ENCODE peak calls at places on chromosomes 4 and X, in seven cellular contexts. R is neuronal stem cell, Y is dorsolateral prefrontal cortex, I is ovary, K is cardiac muscle cell, N is PC-9, F is fibroblast of lung. M is an unnamed sample.

GRCh38 chrX:153667281-153667831 is 6.3 kb downstream of the PNCK start:
- DNase-seq in Y (no peak), N (no peak), K (no peak), F (no peak), R (no peak), I (no peak), M (no peak)

GRCh38 chr4:73729534-73730165 is 10.7 kb upstream of the CXCL8 start:
- DNase-seq in F (peak), Y (peak), N (peak), R (peak), K (peak), I (peak), M (no peak)

GRCh38 chrX:29555465-29556091 is 659.8 kb upstream of the MAGEB2 start:
- DNase-seq in Y (no peak), R (no peak), I (no peak), N (no peak), K (no peak), F (no peak), M (peak)

GRCh38 chr4:142278663-142279062 is 567.4 kb downstream of the INPP4B start:
- DNase-seq in Y (no peak), K (no peak), F (no peak), I (no peak), R (no peak), N (peak), M (peak)

GRCh38 chr4:159390648-159391047 is 287.8 kb downstream of the RAPGEF2 start:
- DNase-seq in N (peak), F (peak), R (no peak), K (peak), I (no peak), Y (no peak), M (peak)

GRCh38 chr4:30721353-30722091 is 1.4 kb downstream of the PCDH7 start:
- DNase-seq in N (peak), F (peak), K (peak), I (peak), Y (peak), R (peak), M (no peak)

GRCh38 chr4:169611157-169611556 is 1.2 kb downstream of the NEK1 start:
- DNase-seq in R (no peak), Y (no peak), N (no peak), I (no peak), F (no peak), K (no peak), M (no peak)

GRCh38 chr4:170374770-170375169 is 285.0 kb upstream of the AADAT start:
- DNase-seq in I (no peak), R (no peak), K (no peak), Y (no peak), F (no peak), N (no peak), M (no peak)

GRCh38 chr4:106690487-106690886 is 321.9 kb upstream of the GIMD1 start:
- DNase-seq in N (no peak), K (peak), F (peak), I (no peak), R (no peak), Y (no peak), M (peak)

GRCh38 chrX:14351889-14352288 is 177.4 kb upstream of the GLRA2 start:
- DNase-seq in R (peak), I (no peak), Y (no peak), F (no peak), N (no peak), K (no peak), M (no peak)

GRCh38 chr4:103091601-103092223 is 7.9 kb downstream of the BDH2 start:
- DNase-seq in K (peak), R (peak), F (peak), Y (peak), I (no peak), N (peak), M (peak)

GRCh38 chrX:18640686-18641085 is 31.2 kb downstream of the RS1 start:
- DNase-seq in Y (no peak), N (no peak), F (no peak), K (peak), R (peak), I (no peak), M (no peak)

GRCh38 chr4:40046311-40046980 is 10.2 kb upstream of the N4BP2 start:
- DNase-seq in Y (no peak), F (peak), K (peak), I (no peak), N (peak), R (no peak), M (no peak)

GRCh38 chrX:18994713-18995112 is 10.8 kb upstream of the PHKA2 start:
- DNase-seq in F (peak), I (no peak), N (peak), Y (no peak), R (no peak), K (peak), M (peak)

GRCh38 chrX:109036624-109037023 is 300.3 kb upstream of the IRS4 start:
- DNase-seq in F (no peak), K (no peak), I (no peak), R (no peak), N (no peak), Y (no peak), M (no peak)

GRCh38 chr4:3114377-3114776 is 39.9 kb downstream of the HTT start:
- DNase-seq in K (no peak), I (no peak), R (no peak), F (no peak), Y (no peak), N (no peak), M (no peak)

GRCh38 chr4:135508006-135508714 is 1306.6 kb upstream of the PABPC4L start:
- DNase-seq in I (no peak), R (no peak), Y (no peak), N (peak), K (peak), F (peak), M (peak)

GRCh38 chrX:19003756-19004155 is 19.8 kb upstream of the PHKA2 start:
- DNase-seq in Y (no peak), R (no peak), F (no peak), I (no peak), K (no peak), N (no peak), M (no peak)

GRCh38 chr4:152953514-152953913 is 17.4 kb downstream of the FHDC1 start:
- DNase-seq in Y (no peak), N (no peak), I (no peak), R (no peak), F (no peak), K (no peak), M (no peak)

GRCh38 chr4:61079976-61080375 is 120.2 kb upstream of the ADGRL3 start:
- DNase-seq in K (no peak), R (no peak), Y (no peak), F (no peak), N (no peak), I (no peak), M (no peak)

GRCh38 chrX:127873637-127874036 is 178.6 kb downstream of the ACTRT1 start:
- DNase-seq in I (no peak), F (no peak), K (no peak), N (no peak), Y (no peak), R (no peak), M (no peak)

GRCh38 chr4:97548943-97549583 is 594.2 kb downstream of the STPG2 start:
- DNase-seq in N (no peak), Y (no peak), F (no peak), R (no peak), K (no peak), I (no peak), M (no peak)

GRCh38 chr4:138938371-138938699 is 77.2 kb upstream of the NOCT start:
- DNase-seq in F (peak), I (no peak), N (no peak), Y (no peak), K (peak), R (peak), M (no peak)

GRCh38 chrX:133726211-133726630 is 259.2 kb downstream of the GPC3 start:
- DNase-seq in Y (no peak), K (peak), R (no peak), F (peak), I (no peak), N (peak), M (peak)

GRCh38 chr4:146263785-146264184 is 49.4 kb downstream of the REELD1 start:
- DNase-seq in F (no peak), R (no peak), I (no peak), Y (no peak), N (no peak), K (no peak), M (no peak)

GRCh38 chr4:1566838-1567518 is 117.1 kb downstream of the FAM53A start:
- DNase-seq in I (no peak), K (no peak), R (no peak), Y (no peak), F (no peak), N (no peak), M (no peak)

GRCh38 chrX:39331062-39331704 is 529.9 kb downstream of the MID1IP1 start:
- DNase-seq in F (no peak), N (no peak), K (no peak), R (no peak), I (no peak), Y (no peak), M (no peak)

GRCh38 chrX:139126493-139126892 is 404.0 kb upstream of the F9 start:
- DNase-seq in F (no peak), Y (no peak), R (peak), I (no peak), N (no peak), K (no peak), M (no peak)

GRCh38 chr4:52873861-52874343 is 11.8 kb downstream of the RASL11B start:
- DNase-seq in N (no peak), K (peak), F (no peak), Y (no peak), R (no peak), I (no peak), M (no peak)

GRCh38 chrX:15114865-15115566 is 154.9 kb downstream of the ASB9 start:
- DNase-seq in Y (no peak), I (no peak), K (no peak), N (no peak), R (no peak), F (no peak), M (no peak)

GRCh38 chr4:57404463-57404862 is 294.3 kb upstream of the IGFBP7 start:
- DNase-seq in R (peak), N (no peak), F (no peak), Y (no peak), K (no peak), I (no peak), M (no peak)

GRCh38 chrX:20545538-20545937 is 278.8 kb upstream of the RPS6KA3 start:
- DNase-seq in Y (no peak), N (no peak), F (peak), I (no peak), R (no peak), K (peak), M (no peak)

GRCh38 chr4:123495530-123495929 is 98.9 kb downstream of the SPRY1 start:
- DNase-seq in R (no peak), F (no peak), N (peak), I (no peak), K (peak), Y (no peak), M (no peak)

DNA sequence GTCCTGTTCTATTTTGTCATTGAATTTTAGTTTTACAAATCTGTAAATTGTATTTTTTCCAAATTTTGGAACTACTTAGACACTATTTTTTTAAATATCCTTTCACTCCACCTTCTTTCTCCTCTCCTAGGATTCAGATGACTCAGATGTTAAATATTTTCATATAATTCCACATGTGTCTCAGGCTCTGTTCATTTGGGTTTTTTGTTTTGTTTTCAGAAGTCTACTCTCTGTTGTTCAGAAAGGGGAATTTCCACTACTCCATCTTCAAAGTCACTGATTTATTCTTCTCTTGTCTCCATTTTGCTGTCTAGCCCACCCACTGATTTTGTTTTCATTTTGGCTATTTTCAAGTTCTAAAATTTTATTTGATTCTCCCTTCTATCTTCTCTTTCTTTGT is 264.0 kb upstream of the SLIT2 start:
- DNase-seq in F (peak), N (no peak), I (no peak), R (no peak), Y (no peak), K (peak), M (no peak)
- H3K27ac ChIP-seq in F (no peak), N (no peak), I (no peak), R (no peak), Y (no peak), K (no peak), M (no peak)

GRCh38 chrX:33142331-33142730 is 69.0 kb downstream of the DMD start:
- DNase-seq in K (peak), F (no peak), R (no peak), I (no peak), N (no peak), Y (no peak), M (no peak)
- H3K27ac ChIP-seq in K (no peak), F (no peak), R (no peak), I (no peak), N (no peak), Y (no peak), M (no peak)

GRCh38 chr4:173696011-173696410 is 166.0 kb upstream of the HAND2 start:
- DNase-seq in N (no peak), K (no peak), F (no peak), Y (no peak), I (no peak), R (no peak), M (no peak)
- H3K27ac ChIP-seq in N (no peak), K (no peak), F (no peak), Y (no peak), I (no peak), R (no peak), M (no peak)

GRCh38 chr4:95092762-95093161 is 335.0 kb downstream of the BMPR1B start:
- DNase-seq in N (no peak), R (no peak), F (no peak), Y (no peak), K (no peak), I (no peak), M (no peak)
- H3K27ac ChIP-seq in N (no peak), R (no peak), F (no peak), Y (no peak), K (no peak), I (no peak), M (no peak)

DNA sequence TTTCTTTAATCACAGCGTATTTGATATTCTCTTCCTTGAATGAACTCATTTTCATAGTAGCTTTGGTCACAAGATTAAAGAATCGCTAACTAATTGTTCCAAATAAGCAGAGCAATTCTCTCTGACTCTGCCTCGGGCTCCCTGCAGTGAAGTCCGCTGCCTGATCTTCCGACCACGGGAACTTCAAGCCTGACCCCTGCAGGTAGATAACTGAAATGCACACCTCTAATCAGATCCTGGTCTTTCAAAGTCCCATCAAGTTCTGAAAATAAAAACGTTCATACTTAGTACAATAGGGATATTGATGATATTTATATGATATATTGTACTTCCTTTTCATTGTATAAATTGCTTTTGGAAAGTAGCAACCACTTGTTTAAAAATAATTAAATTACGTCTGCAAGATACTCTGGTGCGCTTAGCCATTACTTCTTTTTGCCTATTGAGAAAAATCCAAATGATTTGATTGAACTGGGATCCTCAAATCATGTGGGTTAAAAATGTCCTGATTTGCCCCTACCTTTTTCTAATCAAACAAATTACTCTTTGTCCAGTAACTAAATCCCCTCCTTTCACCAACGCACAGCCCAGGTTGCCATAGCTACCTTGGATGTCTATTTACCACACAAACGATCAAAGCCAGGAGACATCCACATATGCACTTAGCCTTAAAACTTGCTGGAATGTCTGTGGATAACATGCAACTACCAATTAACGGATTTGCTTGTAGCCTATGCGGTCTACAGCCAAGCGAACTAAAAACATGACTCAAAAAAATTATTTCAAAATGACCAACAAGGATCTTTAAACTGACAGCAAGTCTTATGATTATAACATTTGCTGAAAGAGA is 4.2 kb downstream of the MID1 start:
- DNase-seq in N (peak), Y (peak), R (no peak), K (peak), I (peak), F (peak), M (no peak)
- H3K27ac ChIP-seq in N (peak), Y (no peak), R (no peak), K (no peak), I (no peak), F (peak), M (no peak)

DNA sequence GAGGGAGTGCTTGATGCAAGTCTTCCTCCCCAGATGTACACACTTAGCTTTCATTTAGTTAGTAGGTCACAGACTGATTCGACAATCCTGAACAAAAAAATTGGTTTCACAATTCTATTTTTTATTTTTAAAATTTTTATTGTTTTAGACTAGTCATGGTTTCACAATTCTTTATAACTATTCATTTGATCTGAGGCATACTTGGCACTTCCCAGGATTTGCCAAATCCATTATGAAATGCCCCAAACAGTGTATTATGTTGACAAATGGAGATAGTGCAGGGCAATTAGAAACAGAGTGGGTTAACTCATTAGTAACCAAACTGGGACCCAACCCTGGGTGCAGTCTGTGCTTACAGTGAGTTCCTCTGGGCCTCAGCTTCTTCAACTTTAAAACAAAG is 676 bp upstream of the GPR82 start:
- DNase-seq in K (peak), F (peak), Y (no peak), I (no peak), N (no peak), R (no peak), M (no peak)
- H3K27ac ChIP-seq in K (no peak), F (no peak), Y (no peak), I (no peak), N (no peak), R (no peak), M (no peak)

GRCh38 chr4:89021678-89022077 is 35.3 kb downstream of the FAM13A start:
- DNase-seq in R (no peak), K (no peak), N (no peak), F (no peak), I (no peak), Y (no peak), M (no peak)
- H3K27ac ChIP-seq in R (no peak), K (peak), N (no peak), F (no peak), I (no peak), Y (no peak), M (no peak)

GRCh38 chrX:129842510-129843208 is 1.0 kb downstream of the ZDHHC9 start:
- DNase-seq in I (peak), Y (no peak), K (peak), F (peak), R (no peak), N (peak), M (no peak)

GRCh38 chrX:129846686-129847085 is 3.0 kb upstream of the ZDHHC9 start:
- DNase-seq in K (no peak), N (no peak), F (no peak), Y (no peak), I (no peak), R (no peak), M (no peak)

GRCh38 chrX:129845616-129846190 is 2.0 kb upstream of the ZDHHC9 start:
- DNase-seq in R (no peak), N (peak), F (no peak), K (no peak), I (no peak), Y (no peak), M (no peak)

GRCh38 chrX:129843209-129843458 is 552 bp downstream of the ZDHHC9 start:
- DNase-seq in N (no peak), K (no peak), Y (no peak), I (peak), R (no peak), F (no peak), M (no peak)

DNA sequence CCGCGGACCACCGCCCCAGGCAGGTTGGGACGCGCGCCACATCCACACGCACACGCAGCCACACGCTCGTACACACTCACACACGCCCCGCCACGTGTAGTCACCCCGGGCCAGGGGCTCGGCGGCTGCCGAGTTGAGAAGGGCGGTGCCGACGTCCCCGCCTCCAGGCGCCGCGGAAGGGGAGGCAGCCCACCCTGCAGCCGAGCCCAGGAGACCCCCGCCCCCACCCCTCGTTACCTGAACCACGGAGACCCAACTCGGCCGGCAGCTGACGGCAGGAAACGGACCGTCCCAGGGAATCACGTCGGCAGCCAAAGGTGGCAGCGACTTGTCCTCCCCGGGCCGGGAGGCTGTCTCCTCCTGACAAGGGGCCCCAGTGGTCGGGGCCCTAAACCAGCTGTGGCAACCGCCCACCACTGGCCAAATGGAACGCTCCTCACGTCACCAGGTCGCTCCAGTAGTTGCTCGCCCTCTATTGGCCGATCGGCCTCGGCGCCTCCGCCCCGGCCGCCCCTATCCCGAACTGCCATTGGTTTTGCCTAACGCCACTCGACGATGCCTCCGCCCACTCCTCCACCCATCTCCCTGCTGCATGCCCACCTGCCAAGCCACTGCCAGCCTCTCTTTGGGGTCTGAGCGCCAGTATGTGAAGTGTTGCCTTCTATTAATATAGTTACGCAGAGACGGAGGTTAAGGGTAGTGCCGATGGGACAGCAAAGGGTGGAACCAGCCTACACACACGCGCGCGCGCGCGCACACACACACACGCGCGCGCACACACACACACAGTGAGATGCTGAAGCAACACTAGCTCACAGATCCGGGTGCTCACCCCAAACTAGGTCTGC is at the start of gene ZDHHC9:
- DNase-seq in R (peak), N (peak), K (peak), Y (peak), I (peak), F (peak), M (peak)
- H3K27ac ChIP-seq in R (no peak), N (peak), K (no peak), Y (peak), I (no peak), F (peak), M (peak)